ENCODE peak calls at places on chromosomes 2 and 18, in seven cellular contexts. X is psoas muscle, J is BE2C, N is right atrium auricular region, K is HCT116, M is neural progenitor cell, F is body of pancreas. S is an unnamed sample. For H3K4me1, the result is how much of the 10 kb centered on the place peaks cover.

GRCh38 chr2:220460257-220460985 is 833.0 kb downstream of the SLC4A3 start:
- DNase-seq in X (no peak), K (peak), N (no peak), J (no peak), M (peak), F (no peak), S (no peak)

GRCh38 chr2:222976521-222977076 is 75.4 kb upstream of the KCNE4 start:
- DNase-seq in X (no peak), M (no peak), J (no peak), N (no peak), K (no peak), F (no peak), S (no peak)

GRCh38 chr2:180644709-180645108 is 335.7 kb upstream of the UBE2E3 start:
- DNase-seq in J (no peak), N (no peak), F (no peak), M (no peak), K (no peak), X (no peak), S (no peak)

GRCh38 chr2:236941106-236941505 is 144.6 kb upstream of the COPS8 start:
- DNase-seq in N (peak), K (no peak), M (no peak), J (no peak), F (no peak), X (no peak), S (no peak)

GRCh38 chr2:4635289-4635688 is 931.9 kb downstream of the DCDC2C start:
- DNase-seq in X (no peak), J (no peak), F (no peak), N (no peak), M (no peak), K (no peak), S (no peak)

GRCh38 chr2:100919316-100919715 is 82.8 kb upstream of the RPL31 start:
- DNase-seq in N (no peak), X (no peak), M (peak), J (peak), K (no peak), F (no peak), S (no peak)

GRCh38 chr2:3171564-3172264 is 205.9 kb downstream of the EIPR1 start:
- DNase-seq in X (no peak), F (peak), K (no peak), N (no peak), M (no peak), J (no peak), S (peak)

GRCh38 chr18:8706981-8707940 is 1.9 kb downstream of the MTCL1 start:
- DNase-seq in F (peak), X (peak), M (peak), N (no peak), J (peak), K (no peak), S (peak)

GRCh38 chr2:120283649-120284048 is 31.0 kb downstream of the RALB start:
- DNase-seq in M (peak), F (no peak), K (no peak), X (no peak), J (no peak), N (no peak), S (no peak)

GRCh38 chr2:128661289-128661688 is 342.6 kb upstream of the HS6ST1 start:
- DNase-seq in N (no peak), M (no peak), J (no peak), F (no peak), K (no peak), X (no peak), S (peak)

GRCh38 chr2:212109217-212109616 is 429.4 kb downstream of the ERBB4 start:
- DNase-seq in J (no peak), X (no peak), N (no peak), M (no peak), F (no peak), K (no peak), S (no peak)

GRCh38 chr2:211114826-211115450 is 558.5 kb downstream of the CPS1 start:
- DNase-seq in F (no peak), X (no peak), M (no peak), N (no peak), J (no peak), K (no peak), S (no peak)

GRCh38 chr18:59054892-59055291 is 84.8 kb upstream of the SEC11C start:
- DNase-seq in K (no peak), N (no peak), F (peak), J (no peak), M (no peak), X (no peak), S (peak)

GRCh38 chr2:207617011-207617671 is 8.1 kb downstream of the METTL21A start:
- DNase-seq in J (no peak), N (no peak), F (no peak), M (peak), X (no peak), K (peak), S (no peak)

GRCh38 chr18:39935598-39935997 is 2019.4 kb upstream of the PIK3C3 start:
- DNase-seq in F (no peak), K (no peak), M (no peak), X (no peak), J (no peak), N (no peak), S (no peak)

GRCh38 chr2:105682401-105682800 is 62.3 kb upstream of the NCK2 start:
- DNase-seq in F (no peak), N (no peak), M (no peak), J (no peak), K (no peak), X (no peak), S (no peak)

GRCh38 chr2:144449028-144449406 is 70.9 kb downstream of the ZEB2 start:
- DNase-seq in M (no peak), K (no peak), J (no peak), X (no peak), N (no peak), F (no peak), S (peak)

GRCh38 chr2:162211747-162212146 is 31.5 kb downstream of the FAP start:
- DNase-seq in K (no peak), J (no peak), M (no peak), X (no peak), F (no peak), N (no peak), S (no peak)

GRCh38 chr2:96701636-96702035 is 38.2 kb downstream of the LMAN2L start:
- DNase-seq in X (no peak), M (no peak), K (no peak), F (no peak), N (no peak), J (no peak), S (no peak)

GRCh38 chr18:42292654-42293053 is 337.6 kb downstream of the PIK3C3 start:
- DNase-seq in J (no peak), M (no peak), X (no peak), F (no peak), K (no peak), N (no peak), S (no peak)

GRCh38 chr18:32139835-32140283 is 48.2 kb downstream of the RNF138 start:
- DNase-seq in F (no peak), K (no peak), N (no peak), M (no peak), J (peak), X (no peak), S (no peak)

GRCh38 chr2:195672674-195673073 is 15.6 kb downstream of the SLC39A10 start:
- DNase-seq in X (no peak), K (no peak), N (no peak), J (no peak), M (no peak), F (no peak), S (no peak)

GRCh38 chr2:159936471-159936870 is 125.9 kb downstream of the PLA2R1 start:
- DNase-seq in M (no peak), K (peak), F (peak), J (peak), X (no peak), N (no peak), S (no peak)

GRCh38 chr18:22844643-22845042 is 88.5 kb upstream of the RBBP8 start:
- DNase-seq in K (no peak), X (no peak), F (no peak), M (no peak), N (no peak), J (no peak), S (no peak)

GRCh38 chr18:31512203-31512764 is 14.3 kb downstream of the DSG2 start:
- DNase-seq in K (no peak), F (peak), N (no peak), M (no peak), J (no peak), X (no peak), S (no peak)

GRCh38 chr2:106057206-106057605 is 136.9 kb downstream of the UXS1 start:
- DNase-seq in J (no peak), F (no peak), K (no peak), M (no peak), N (no peak), X (no peak), S (no peak)

GRCh38 chr2:114507744-114508143 is 65.3 kb downstream of the DPP10 start:
- DNase-seq in F (no peak), X (no peak), K (no peak), J (no peak), M (no peak), N (no peak), S (no peak)

GRCh38 chr2:240557808-240558207 is at the start of gene ANKMY1:
- DNase-seq in J (peak), N (no peak), F (peak), X (peak), M (peak), K (no peak), S (peak)

GRCh38 chr2:27316655-27317412 is 6.1 kb downstream of the MPV17 start:
- DNase-seq in F (peak), J (peak), X (peak), K (no peak), M (no peak), N (no peak), S (no peak)

GRCh38 chr2:171181067-171182049 is 20.7 kb upstream of the TLK1 start:
- DNase-seq in J (no peak), N (no peak), M (peak), X (no peak), K (no peak), F (no peak), S (no peak)
- H3K4me1 ChIP-seq in J (under half), N (under half), M (under half), X (under half), K (under half), F (under half), S (under half)

GRCh38 chr18:2222270-2223185 is 348.8 kb downstream of the METTL4 start:
- DNase-seq in X (no peak), N (no peak), J (no peak), M (no peak), K (no peak), F (peak), S (no peak)

GRCh38 chr18:2218101-2218500 is 353.2 kb downstream of the METTL4 start:
- DNase-seq in N (no peak), J (no peak), M (no peak), K (no peak), X (no peak), F (no peak), S (no peak)

GRCh38 chr18:2223859-2224258 is 347.4 kb downstream of the METTL4 start:
- DNase-seq in F (peak), N (no peak), K (peak), J (peak), X (no peak), M (peak), S (no peak)

DNA sequence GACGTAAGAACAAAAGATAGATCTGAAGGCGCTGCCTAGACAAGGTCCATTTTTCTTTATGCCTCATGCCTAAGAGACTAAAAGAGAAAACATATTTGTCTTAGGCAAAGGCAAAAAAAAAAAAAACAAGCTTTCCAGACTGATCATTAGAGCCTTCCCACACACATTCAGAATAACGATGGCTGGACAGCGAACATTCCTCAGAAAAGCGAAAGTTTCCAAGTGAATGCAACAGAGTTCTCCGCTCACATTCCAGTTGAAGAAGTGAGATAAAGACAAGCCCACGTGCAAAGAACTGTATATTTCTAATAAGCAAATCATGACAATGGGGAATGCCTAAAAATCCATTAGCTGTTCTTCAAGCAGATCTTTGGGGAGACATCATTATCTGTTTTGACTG is 347.9 kb downstream of the METTL4 start:
- DNase-seq in X (no peak), J (no peak), F (no peak), K (no peak), M (peak), N (no peak), S (no peak)
- H3K4me3 ChIP-seq in X (peak), J (no peak), F (no peak), K (no peak), M (no peak), N (peak), S (no peak)

DNA sequence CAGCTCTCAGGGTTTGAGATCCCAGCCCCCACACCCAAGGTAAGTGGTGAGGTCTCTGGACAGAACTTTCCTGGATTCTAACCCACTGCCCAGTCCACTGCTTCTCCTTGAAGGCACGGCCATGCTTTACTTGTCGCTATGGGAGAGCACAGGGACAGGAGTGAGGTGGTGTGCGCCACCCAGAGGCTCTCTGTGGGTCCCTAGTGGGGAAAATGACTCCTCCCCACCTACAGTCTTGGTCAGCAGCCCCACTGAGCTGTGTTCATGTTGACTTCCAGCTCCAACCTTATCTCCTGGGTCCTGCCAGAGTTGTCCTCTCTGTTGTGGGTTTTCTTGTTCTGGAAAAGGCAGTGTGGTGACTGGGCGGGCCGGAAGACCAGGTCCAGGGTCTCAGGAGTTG is 11.1 kb downstream of the TET3 start:
- DNase-seq in M (no peak), F (no peak), K (no peak), J (no peak), N (no peak), X (no peak), S (no peak)
- TF ChIP-seq CTCF in M (no peak), F (no peak), K (peak), J (peak), N (no peak), X (no peak), S (no peak)

DNA sequence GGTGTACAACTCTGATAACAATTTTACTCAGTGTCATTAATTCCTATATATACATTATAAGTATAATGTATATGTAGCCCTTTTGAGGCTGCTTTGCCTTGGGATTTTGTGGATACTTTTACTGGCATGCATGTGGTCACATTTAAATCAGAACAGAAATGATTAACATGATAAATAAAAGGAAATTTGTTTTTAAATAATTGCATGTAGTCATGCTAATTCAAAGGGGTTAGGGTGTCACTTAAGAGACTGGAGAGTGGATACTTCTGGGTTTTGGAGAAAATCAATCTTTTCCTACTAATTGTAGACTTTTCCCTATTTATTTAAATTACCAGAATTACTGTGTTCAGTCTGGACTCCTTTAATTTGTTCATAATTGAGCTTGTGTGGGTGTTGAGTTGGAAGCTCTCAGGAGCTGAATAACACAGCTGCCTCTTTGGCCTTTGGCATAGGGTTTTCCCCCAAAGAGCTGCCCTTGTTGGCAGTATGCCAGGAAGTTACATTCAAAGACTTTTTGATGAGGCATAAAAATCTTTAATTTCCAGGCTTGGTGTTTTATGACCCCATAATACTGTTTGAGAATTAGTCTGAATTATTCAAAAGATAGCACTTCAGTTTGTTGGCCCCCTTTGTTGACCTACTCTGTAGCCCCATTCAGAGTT is 484.7 kb upstream of the NRP2 start:
- DNase-seq in N (no peak), X (no peak), M (no peak), K (no peak), F (no peak), J (no peak), S (no peak)
- H3K4me1 ChIP-seq in N (under half), X (under half), M (under half), K (under half), F (under half), J (under half), S (under half)

GRCh38 chr2:149731112-149731511 is 143.5 kb upstream of the MMADHC start:
- DNase-seq in J (no peak), M (no peak), N (no peak), F (no peak), X (no peak), K (no peak), S (no peak)
- H3K4me3 ChIP-seq in J (no peak), M (no peak), N (no peak), F (no peak), X (no peak), K (no peak), S (no peak)

DNA sequence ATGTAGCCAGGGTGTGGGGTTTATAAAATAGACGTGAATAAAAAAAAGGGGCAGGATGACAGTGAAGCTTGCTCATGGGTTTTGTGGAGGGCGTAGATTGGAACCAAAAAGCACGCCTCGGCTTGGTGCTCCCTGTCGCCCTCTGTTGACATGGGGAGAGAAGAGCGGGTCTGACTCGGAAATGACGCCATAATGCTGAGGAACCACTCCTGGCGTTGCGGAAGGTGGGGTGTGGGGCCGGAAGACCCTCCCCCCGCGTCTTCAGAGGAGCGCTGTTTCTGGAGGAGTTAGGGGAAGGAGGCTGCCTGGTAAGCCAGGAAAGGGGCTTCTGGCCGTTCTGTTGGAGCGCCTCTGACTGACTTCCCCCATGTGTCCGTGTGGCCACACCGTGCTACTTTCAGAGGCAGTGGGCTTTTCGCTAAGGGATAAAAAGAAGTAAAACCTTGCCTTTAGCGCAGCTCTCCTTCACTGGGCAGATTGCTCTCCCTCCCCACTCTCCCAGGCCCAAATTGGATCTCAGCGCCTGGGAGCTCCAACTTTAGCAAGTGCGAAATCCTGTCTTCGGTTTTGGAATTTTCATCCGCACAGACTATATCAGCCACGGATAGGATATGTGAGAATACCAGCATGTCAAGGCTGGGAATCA is 42.8 kb downstream of the PLEKHA3 start:
- DNase-seq in M (peak), K (peak), N (peak), J (peak), X (peak), F (peak), S (peak)
- TF ChIP-seq CTCF in M (peak), K (peak), N (peak), J (peak), X (peak), F (peak), S (peak)

GRCh38 chr18:9760641-9761040 is 52.5 kb downstream of the RAB31 start:
- DNase-seq in X (no peak), K (no peak), M (no peak), F (no peak), N (no peak), J (no peak), S (no peak)

GRCh38 chr18:9762561-9762960 is 54.5 kb downstream of the RAB31 start:
- DNase-seq in X (no peak), J (no peak), N (no peak), K (no peak), M (no peak), F (no peak), S (no peak)

GRCh38 chr18:9763876-9764605 is 55.9 kb downstream of the RAB31 start:
- DNase-seq in M (no peak), K (no peak), F (no peak), N (no peak), J (no peak), X (no peak), S (no peak)

GRCh38 chr18:9765505-9765904 is 57.4 kb downstream of the RAB31 start:
- DNase-seq in X (no peak), N (no peak), F (no peak), K (no peak), J (no peak), M (no peak), S (no peak)

DNA sequence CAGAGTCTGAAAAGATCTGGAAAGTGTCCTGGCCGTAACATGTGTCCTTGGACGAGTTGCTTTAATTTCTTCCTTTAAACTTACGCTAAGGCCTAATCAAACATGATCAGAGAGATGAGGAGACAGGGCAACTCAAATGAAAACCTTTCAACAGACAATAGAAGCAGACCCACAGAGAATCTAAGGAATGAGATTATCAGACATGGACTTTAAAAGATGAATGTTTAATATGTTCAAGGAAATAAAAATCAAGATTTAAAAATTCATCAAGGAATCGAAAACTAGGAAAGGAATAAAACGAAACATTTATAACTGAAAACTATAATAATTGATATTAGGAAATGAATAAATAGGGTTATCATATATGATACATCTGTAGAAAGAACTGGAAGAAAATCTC is 55.1 kb downstream of the RAB31 start:
- DNase-seq in M (no peak), J (no peak), F (no peak), X (no peak), K (no peak), N (no peak), S (no peak)
- H3K4me1 ChIP-seq in M (under half), J (under half), F (under half), X (under half), K (under half), N (under half), S (under half)

S was measured in tibial artery.